ENCODE peak calls at places on chromosomes 1 and 21, in eight cellular contexts. V is tibial nerve; U is CD8-positive, alpha-beta memory T cell; E is Peyer's patch; T is CD8-positive, alpha-beta T cell; A is lower lobe of right lung; L is OCI-LY7; K is uterus. N is an unnamed sample. For H3K4me1, the result is how much of the 10 kb centered on the place peaks cover.

GRCh38 chr21:46639489-46640386 is 4.3 kb downstream of the PRMT2 start:
- DNase-seq in V (no peak), U (peak), E (no peak), T (no peak), A (no peak), L (peak), K (no peak), N (no peak)

GRCh38 chr1:205690122-205690756 is 9.9 kb upstream of the SLC45A3 start:
- DNase-seq in V (no peak), U (no peak), E (no peak), T (no peak), A (no peak), L (no peak), K (no peak), N (no peak)

GRCh38 chr1:6420594-6421042 is 899 bp upstream of the HES2 start:
- DNase-seq in V (no peak), U (no peak), E (no peak), T (no peak), A (no peak), L (no peak), K (no peak), N (no peak)

GRCh38 chr1:78619446-78619802 is 824 bp upstream of the IFI44L start:
- DNase-seq in V (peak), U (peak), E (no peak), T (no peak), A (no peak), L (no peak), K (no peak), N (no peak)

GRCh38 chr1:7511381-7511780 is 259.7 kb upstream of the VAMP3 start:
- DNase-seq in V (no peak), U (no peak), E (no peak), T (no peak), A (no peak), L (no peak), K (no peak), N (no peak)

GRCh38 chr21:43717967-43718871 is 710 bp upstream of the PDXK start:
- DNase-seq in V (no peak), U (no peak), E (peak), T (no peak), A (no peak), L (no peak), K (peak), N (no peak)

GRCh38 chr1:40508375-40509341 is at the start of gene EXO5:
- DNase-seq in V (peak), U (peak), E (peak), T (peak), A (peak), L (peak), K (peak), N (peak)

GRCh38 chr21:43325968-43326367 is 101.0 kb downstream of the SIK1 start:
- DNase-seq in V (no peak), U (no peak), E (peak), T (no peak), A (no peak), L (peak), K (no peak), N (no peak)

GRCh38 chr1:231806623-231807470 is 180.3 kb downstream of the DISC1 start:
- DNase-seq in V (no peak), U (no peak), E (peak), T (no peak), A (peak), L (peak), K (no peak), N (peak)

GRCh38 chr1:54292015-54292739 is 92.2 kb downstream of the MRPL37 start:
- DNase-seq in V (no peak), U (no peak), E (no peak), T (no peak), A (no peak), L (no peak), K (no peak), N (no peak)

GRCh38 chr1:54289061-54289938 is 89.3 kb downstream of the MRPL37 start:
- DNase-seq in V (no peak), U (no peak), E (no peak), T (no peak), A (no peak), L (no peak), K (no peak), N (no peak)

GRCh38 chr1:54291276-54292014 is 91.5 kb downstream of the MRPL37 start:
- DNase-seq in V (no peak), U (no peak), E (no peak), T (no peak), A (no peak), L (no peak), K (no peak), N (no peak)

GRCh38 chr1:54289939-54290233 is 89.9 kb downstream of the MRPL37 start:
- DNase-seq in V (no peak), U (no peak), E (no peak), T (no peak), A (no peak), L (no peak), K (no peak), N (no peak)

DNA sequence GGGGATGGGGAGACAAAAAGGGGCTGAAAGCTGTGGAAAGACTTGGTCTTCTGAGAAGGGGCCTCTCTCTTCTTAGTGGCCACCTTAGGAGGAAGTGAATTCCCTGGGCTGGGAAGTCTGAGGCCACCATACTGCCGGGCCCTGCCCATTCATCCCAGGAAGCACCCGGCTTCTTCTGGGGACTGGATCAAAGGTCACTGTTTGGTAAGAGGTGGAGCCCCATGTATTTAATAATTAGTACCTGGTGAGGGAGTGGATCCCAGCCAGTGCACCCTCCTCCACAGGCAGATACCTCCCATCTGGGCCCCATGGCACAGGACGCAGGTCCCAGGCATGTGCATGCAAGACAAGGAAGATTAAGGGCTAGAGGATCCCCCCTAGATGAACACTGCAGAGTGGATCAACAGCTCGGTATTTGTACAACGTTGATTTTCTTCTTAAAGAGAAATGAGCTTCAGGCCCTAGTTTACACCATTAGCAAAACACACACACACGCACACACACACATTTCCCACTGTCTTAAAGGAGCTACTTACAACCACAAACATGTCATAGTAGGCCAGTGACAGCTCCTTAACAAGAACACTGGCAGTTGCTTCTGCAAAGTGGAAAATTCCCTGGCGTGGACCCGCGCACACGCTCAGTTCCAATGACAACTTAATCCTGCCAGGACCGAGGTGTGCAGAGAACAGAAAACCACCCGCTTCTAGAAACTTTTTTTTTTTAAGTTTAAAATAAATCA is 90.6 kb downstream of the MRPL37 start:
- DNase-seq in V (no peak), U (no peak), E (peak), T (no peak), A (no peak), L (no peak), K (no peak), N (peak)
- H3K4me1 ChIP-seq in V (half or more), U (half or more), E (under half), T (half or more), A (under half), L (under half), K (under half), N (half or more)

GRCh38 chr1:25245809-25246599 is 1.2 kb downstream of the RSRP1 start:
- DNase-seq in V (no peak), U (no peak), E (no peak), T (no peak), A (no peak), L (peak), K (no peak), N (no peak)

GRCh38 chr1:25247024-25247828 is at the start of gene RSRP1:
- DNase-seq in V (peak), U (peak), E (peak), T (peak), A (peak), L (peak), K (peak), N (peak)

GRCh38 chr1:25243907-25244306 is 3.3 kb downstream of the RSRP1 start:
- DNase-seq in V (no peak), U (no peak), E (no peak), T (no peak), A (no peak), L (no peak), K (no peak), N (no peak)

GRCh38 chr1:25246600-25247023 is 642 bp downstream of the RSRP1 start:
- DNase-seq in V (no peak), U (no peak), E (no peak), T (no peak), A (no peak), L (peak), K (peak), N (no peak)

GRCh38 chr1:25245393-25245792 is 1.9 kb downstream of the RSRP1 start:
- DNase-seq in V (no peak), U (no peak), E (no peak), T (no peak), A (no peak), L (no peak), K (no peak), N (no peak)
- H3K4me1 ChIP-seq in V (half or more), U (half or more), E (under half), T (half or more), A (under half), L (under half), K (under half), N (under half)

DNA sequence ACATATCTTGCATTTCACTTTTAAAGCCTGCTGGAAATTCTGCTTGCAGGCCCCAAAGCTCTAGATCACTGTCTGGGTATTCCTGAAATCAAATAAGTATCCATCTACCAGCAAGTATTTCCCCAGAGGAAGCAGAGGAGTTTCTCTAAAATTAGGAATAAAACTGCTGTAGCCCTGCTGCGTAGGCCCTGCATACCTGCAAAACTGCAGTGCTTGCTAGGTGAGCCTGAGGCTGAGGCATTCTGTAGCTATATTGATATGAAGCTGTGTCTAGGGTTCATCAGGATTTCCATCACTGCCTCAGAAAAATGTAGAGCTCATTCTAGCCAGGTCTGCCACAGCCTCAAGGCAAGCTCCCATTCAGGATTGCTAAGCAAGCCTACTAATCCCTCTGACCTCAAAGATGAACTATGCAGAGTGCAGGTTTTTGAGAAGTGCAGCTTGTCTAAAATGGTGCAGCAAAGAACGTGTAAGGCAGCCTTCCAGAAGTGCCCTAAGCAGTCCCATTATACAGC is 28.7 kb downstream of the NPHS2 start:
- DNase-seq in V (no peak), U (no peak), E (no peak), T (no peak), A (no peak), L (no peak), K (no peak), N (no peak)
- H3K4me1 ChIP-seq in V (under half), U (under half), E (under half), T (under half), A (under half), L (under half), K (under half), N (under half)

DNA sequence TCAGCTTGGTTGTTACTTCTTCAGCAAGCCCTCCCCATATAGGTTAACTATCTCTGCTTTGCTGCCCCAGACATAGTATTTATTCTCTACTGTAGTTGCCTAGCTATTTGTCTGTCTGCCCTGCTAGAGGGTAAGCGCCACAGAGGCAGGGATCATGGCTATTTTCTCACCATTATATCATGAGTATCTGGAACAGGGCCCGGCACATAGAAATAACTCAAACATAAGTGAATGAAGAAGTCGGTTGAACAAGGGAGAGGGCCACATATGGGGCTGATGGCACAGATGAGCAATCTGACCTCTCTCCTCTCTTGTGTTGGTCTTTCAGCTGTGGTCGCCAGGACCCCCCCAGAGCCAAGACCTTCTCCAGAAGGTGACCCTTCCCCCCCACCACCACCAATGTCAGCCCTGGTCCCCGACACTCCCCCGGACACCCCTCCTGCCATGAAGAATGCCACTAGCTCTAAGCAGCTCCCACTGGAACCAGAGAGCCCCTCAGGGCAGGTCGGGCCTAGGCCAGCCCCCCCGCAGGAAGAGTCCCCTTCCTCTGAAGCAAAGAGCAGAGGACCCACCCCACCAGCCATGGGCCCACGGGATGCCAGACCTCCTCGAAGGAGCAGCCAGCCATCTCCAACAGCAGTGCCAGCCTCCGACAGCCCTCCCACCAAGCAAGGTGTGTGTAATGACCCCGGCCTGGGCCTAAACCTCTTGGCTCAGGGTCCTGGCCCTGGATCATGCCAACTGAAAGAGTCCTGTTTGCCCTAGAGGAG is 14.9 kb downstream of the MAP7D1 start:
- DNase-seq in V (no peak), U (no peak), E (no peak), T (no peak), A (no peak), L (no peak), K (no peak), N (no peak)
- H3K4me1 ChIP-seq in V (under half), U (under half), E (under half), T (under half), A (under half), L (under half), K (under half), N (half or more)

GRCh38 chr1:15171271-15171908 is 17.8 kb downstream of the TMEM51 start:
- DNase-seq in V (no peak), U (no peak), E (no peak), T (no peak), A (no peak), L (no peak), K (no peak), N (no peak)

GRCh38 chr1:15167386-15167785 is 13.8 kb downstream of the TMEM51 start:
- DNase-seq in V (no peak), U (no peak), E (no peak), T (no peak), A (no peak), L (no peak), K (no peak), N (no peak)

GRCh38 chr1:15168479-15168878 is 14.9 kb downstream of the TMEM51 start:
- DNase-seq in V (no peak), U (no peak), E (no peak), T (no peak), A (no peak), L (no peak), K (no peak), N (no peak)

GRCh38 chr1:15172405-15173259 is 19.1 kb downstream of the TMEM51 start:
- DNase-seq in V (no peak), U (no peak), E (no peak), T (no peak), A (no peak), L (no peak), K (no peak), N (no peak)

DNA sequence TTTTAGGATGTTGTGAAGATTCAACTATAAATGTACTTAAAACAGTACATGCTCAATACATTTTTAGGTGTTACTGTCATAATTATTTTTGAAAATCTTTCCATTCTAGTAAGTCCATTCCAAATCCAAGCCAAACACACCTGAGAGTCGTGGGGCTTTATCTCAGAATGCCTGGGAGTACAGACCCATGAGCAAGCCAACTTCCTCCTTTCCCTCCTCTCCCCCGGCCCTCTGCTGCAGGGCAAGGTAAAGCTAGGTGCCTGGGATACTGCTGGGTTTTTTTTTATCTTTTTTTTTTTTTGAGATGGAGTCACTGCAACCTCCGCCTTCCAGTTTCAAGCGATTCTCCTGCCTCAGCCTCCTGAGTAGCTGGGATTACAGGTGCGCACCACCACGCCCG is 16.5 kb downstream of the TMEM51 start:
- DNase-seq in V (no peak), U (no peak), E (no peak), T (no peak), A (no peak), L (no peak), K (no peak), N (no peak)
- H3K4me1 ChIP-seq in V (under half), U (under half), E (under half), T (under half), A (under half), L (under half), K (under half), N (under half)

DNA sequence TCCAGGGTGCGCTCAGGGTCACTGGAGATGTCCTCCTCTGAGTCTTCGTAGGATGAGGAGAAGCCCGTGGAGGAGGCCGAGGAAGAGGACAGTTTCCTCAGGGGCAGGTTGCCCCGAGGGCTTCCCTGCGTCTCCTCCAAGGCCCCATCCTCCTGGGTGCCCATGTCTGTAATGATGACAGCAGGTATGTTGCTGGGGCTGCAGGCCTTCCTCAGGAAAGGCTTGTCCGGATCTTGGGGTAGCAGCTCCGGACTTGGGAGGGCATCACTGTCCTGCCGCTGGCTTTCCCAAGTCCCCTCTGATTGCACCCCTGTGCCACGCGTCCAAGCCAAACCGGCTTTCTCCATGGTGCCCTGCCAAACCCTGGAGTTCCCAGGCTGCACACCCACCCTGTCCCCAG is 3.5 kb downstream of the ITPKB start:
- DNase-seq in V (no peak), U (peak), E (peak), T (no peak), A (no peak), L (no peak), K (no peak), N (no peak)
- H3K4me1 ChIP-seq in V (half or more), U (under half), E (under half), T (under half), A (half or more), L (half or more), K (under half), N (under half)

DNA sequence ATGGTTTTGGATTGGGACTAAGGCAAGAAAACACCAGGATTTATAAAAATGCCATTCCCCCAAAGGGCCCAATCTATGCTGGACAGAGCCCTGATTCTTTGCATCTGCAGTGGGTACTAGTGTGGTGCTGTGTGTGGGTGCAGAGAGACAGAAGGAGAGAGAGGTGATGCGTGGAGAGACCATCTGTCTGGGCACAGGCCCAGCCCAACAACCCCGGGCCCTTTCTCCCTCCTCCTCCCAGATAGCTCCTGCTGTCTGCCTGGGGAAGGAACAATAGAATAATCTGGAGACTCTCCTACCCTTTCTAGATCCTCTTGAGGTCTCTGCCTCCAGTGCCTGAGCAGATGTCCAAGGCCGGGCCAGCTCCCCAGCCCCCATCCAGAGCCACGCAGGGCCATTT is 15.1 kb downstream of the KIAA1614 start:
- DNase-seq in V (no peak), U (no peak), E (no peak), T (no peak), A (no peak), L (no peak), K (no peak), N (no peak)
- H3K4me1 ChIP-seq in V (under half), U (under half), E (under half), T (under half), A (under half), L (under half), K (under half), N (under half)

DNA sequence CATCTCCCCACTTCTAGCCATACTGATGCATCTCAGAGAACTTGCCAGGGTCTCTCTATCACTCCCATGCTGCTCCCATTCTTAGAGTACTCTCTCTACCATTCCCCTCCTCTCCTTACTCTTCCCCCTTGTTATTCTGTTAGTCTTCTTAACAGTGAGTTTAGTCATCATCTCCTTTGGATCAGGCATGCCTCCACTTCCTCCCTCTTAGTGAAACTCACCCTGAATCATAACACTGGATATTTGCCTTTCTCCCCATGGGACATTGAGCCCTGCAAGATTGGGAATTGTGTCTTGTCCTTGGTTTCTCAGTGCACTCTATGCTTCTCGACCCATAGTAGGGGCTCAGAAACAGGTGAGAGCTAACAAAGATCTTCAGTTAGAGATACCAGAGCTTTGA is 68.3 kb upstream of the GCLM start:
- DNase-seq in V (no peak), U (no peak), E (no peak), T (no peak), A (no peak), L (no peak), K (no peak), N (no peak)
- H3K4me1 ChIP-seq in V (under half), U (under half), E (under half), T (under half), A (under half), L (under half), K (under half), N (under half)